ENCODE peak calls at places on chromosomes 1 and 21, in six cellular contexts. P is MM.1S, E is BE2C, L is dorsolateral prefrontal cortex, C is AG10803, M is AG04450. B is an unnamed sample.

GRCh38 chr1:155379180-155379876 is 58.6 kb downstream of the RUSC1 start:
- DNase-seq in P (peak), E (no peak), L (no peak), C (peak), M (no peak), B (peak)

GRCh38 chr1:159091547-159092397 is 15.2 kb upstream of the AIM2 start:
- DNase-seq in P (no peak), E (no peak), L (no peak), C (peak), M (peak), B (peak)

GRCh38 chr1:221891708-221892107 is 149.8 kb upstream of the DUSP10 start:
- DNase-seq in P (no peak), E (peak), L (no peak), C (peak), M (no peak), B (peak)

GRCh38 chr21:36904093-36904666 is 62.3 kb downstream of the HLCS start:
- DNase-seq in P (no peak), E (no peak), L (no peak), C (no peak), M (no peak), B (no peak)

GRCh38 chr1:221695346-221695745 is 46.5 kb downstream of the DUSP10 start:
- DNase-seq in P (no peak), E (no peak), L (no peak), C (peak), M (no peak), B (no peak)

GRCh38 chr1:11648039-11648438 is 6.2 kb downstream of the FBXO2 start:
- DNase-seq in P (no peak), E (no peak), L (peak), C (no peak), M (no peak), B (no peak)

GRCh38 chr21:43611598-43612369 is 47.5 kb downstream of the HSF2BP start:
- DNase-seq in P (peak), E (peak), L (peak), C (peak), M (peak), B (peak)

GRCh38 chr1:92030701-92031107 is 919 bp downstream of the EPHX4 start:
- DNase-seq in P (no peak), E (no peak), L (no peak), C (no peak), M (no peak), B (no peak)

GRCh38 chr1:8693092-8693491 is 124.3 kb downstream of the RERE start:
- DNase-seq in P (no peak), E (no peak), L (no peak), C (no peak), M (no peak), B (no peak)

GRCh38 chr1:41696381-41696780 is 211.9 kb upstream of the EDN2 start:
- DNase-seq in P (no peak), E (no peak), L (no peak), C (no peak), M (no peak), B (no peak)

GRCh38 chr1:18651727-18652126 is 21.1 kb downstream of the PAX7 start:
- DNase-seq in P (peak), E (no peak), L (no peak), C (no peak), M (no peak), B (no peak)

GRCh38 chr1:47191940-47192457 is 2.2 kb upstream of the PDZK1IP1 start:
- DNase-seq in P (no peak), E (no peak), L (no peak), C (no peak), M (no peak), B (no peak)

GRCh38 chr1:150010388-150011115 is at the start of gene OTUD7B:
- DNase-seq in P (peak), E (peak), L (peak), C (peak), M (peak), B (peak)

GRCh38 chr1:34002810-34003209 is 138.9 kb downstream of the HMGB4 start:
- DNase-seq in P (peak), E (no peak), L (no peak), C (no peak), M (no peak), B (no peak)

GRCh38 chr1:165907256-165907857 is 79.9 kb downstream of the UCK2 start:
- DNase-seq in P (no peak), E (no peak), L (no peak), C (no peak), M (no peak), B (peak)

GRCh38 chr1:218874313-218874712 is 299.4 kb upstream of the LYPLAL1 start:
- DNase-seq in P (peak), E (no peak), L (no peak), C (peak), M (peak), B (peak)

GRCh38 chr1:45010855-45011811 is at the start of gene HECTD3:
- DNase-seq in P (peak), E (peak), L (peak), C (peak), M (peak), B (peak)

GRCh38 chr1:109040627-109041613 is 982 bp downstream of the WDR47 start:
- DNase-seq in P (no peak), E (peak), L (peak), C (peak), M (no peak), B (peak)

GRCh38 chr21:17780539-17780938 is 38.6 kb downstream of the C21orf91 start:
- DNase-seq in P (peak), E (no peak), L (no peak), C (no peak), M (no peak), B (no peak)

GRCh38 chr1:200999667-201000066 is 23.8 kb downstream of the KIF21B start:
- DNase-seq in P (no peak), E (no peak), L (peak), C (no peak), M (no peak), B (no peak)

GRCh38 chr1:7648761-7649384 is 122.2 kb upstream of the VAMP3 start:
- DNase-seq in P (no peak), E (no peak), L (peak), C (peak), M (no peak), B (peak)

GRCh38 chr1:156245451-156246232 is 2.2 kb downstream of the PAQR6 start:
- DNase-seq in P (no peak), E (no peak), L (no peak), C (no peak), M (no peak), B (no peak)

GRCh38 chr21:21246007-21246406 is 247.8 kb downstream of the NCAM2 start:
- DNase-seq in P (no peak), E (peak), L (no peak), C (no peak), M (no peak), B (no peak)

GRCh38 chr1:9823943-9824701 is at the start of gene CLSTN1:
- DNase-seq in P (peak), E (peak), L (peak), C (peak), M (peak), B (peak)

GRCh38 chr1:226349801-226350503 is 41.0 kb upstream of the LIN9 start:
- DNase-seq in P (no peak), E (no peak), L (no peak), C (no peak), M (no peak), B (no peak)

GRCh38 chr1:224783006-224783651 is 146.3 kb upstream of the DNAH14 start:
- DNase-seq in P (peak), E (no peak), L (no peak), C (no peak), M (no peak), B (no peak)

GRCh38 chr1:8431028-8431427 is 113.1 kb downstream of the SLC45A1 start:
- DNase-seq in P (no peak), E (no peak), L (no peak), C (no peak), M (no peak), B (no peak)

DNA sequence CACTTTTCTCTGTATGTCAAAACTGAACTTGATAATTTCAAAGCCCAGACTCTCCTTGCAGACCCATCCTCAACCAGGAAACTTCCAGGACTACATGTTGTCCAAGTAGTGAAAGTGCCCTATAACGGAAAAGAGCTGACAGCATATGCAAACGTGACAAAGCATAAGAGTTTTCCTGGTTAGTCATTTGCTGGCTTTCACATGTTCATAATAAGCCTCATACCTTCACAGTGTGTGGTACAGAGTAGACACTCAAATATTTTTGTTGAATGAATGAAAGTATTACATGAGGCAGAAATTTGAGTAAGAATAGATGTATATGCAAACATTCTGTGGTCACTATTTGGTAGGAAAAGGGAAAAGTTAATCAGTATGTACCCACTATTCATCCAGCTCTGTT is 473.3 kb downstream of the MRPL39 start:
- DNase-seq in P (no peak), E (no peak), L (no peak), C (peak), M (no peak), B (no peak)
- TF ChIP-seq CTCF in P (no peak), E (no peak), L (no peak), C (no peak), M (no peak), B (no peak)

GRCh38 chr1:6180578-6181311 is 624 bp upstream of the CHD5 start:
- DNase-seq in P (no peak), E (no peak), L (no peak), C (no peak), M (no peak), B (no peak)
- H3K4me3 ChIP-seq in P (no peak), E (no peak), L (no peak), C (no peak), M (no peak), B (no peak)

GRCh38 chr1:35714921-35715567 is 3.6 kb downstream of the C1orf216 start:
- DNase-seq in P (no peak), E (no peak), L (no peak), C (no peak), M (no peak), B (no peak)

GRCh38 chr1:35718492-35719336 is at the start of gene C1orf216:
- DNase-seq in P (peak), E (peak), L (peak), C (peak), M (peak), B (peak)

GRCh38 chr1:35717911-35718476 is 690 bp downstream of the C1orf216 start:
- DNase-seq in P (no peak), E (peak), L (peak), C (peak), M (no peak), B (peak)

GRCh38 chr1:35715568-35716002 is 3.1 kb downstream of the C1orf216 start:
- DNase-seq in P (peak), E (peak), L (peak), C (peak), M (peak), B (peak)
- TF ChIP-seq CTCF in P (peak), E (peak), L (peak), C (peak), M (peak), B (peak)

GRCh38 chr1:172779501-172779900 is 120.6 kb downstream of the FASLG start:
- DNase-seq in P (no peak), E (no peak), L (no peak), C (peak), M (no peak), B (peak)
- H3K4me3 ChIP-seq in P (no peak), E (no peak), L (no peak), C (no peak), M (no peak), B (no peak)

B was measured in fibroblast of mammary gland.